ENCODE peak calls at places on chromosome 18, in five cellular contexts. U, I, N, S and Q are unnamed samples.

GRCh38 chr18:1011342-1011741 is 106.7 kb downstream of the ADCYAP1 start:
- DNase-seq in U (no peak), I (no peak), N (no peak), S (no peak), Q (no peak)

GRCh38 chr18:57705861-57706590 is 84.4 kb upstream of the NARS1 start:
- DNase-seq in U (no peak), I (no peak), N (no peak), S (no peak), Q (no peak)

GRCh38 chr18:37541517-37541916 is 24.1 kb downstream of the CELF4 start:
- DNase-seq in U (no peak), I (no peak), N (no peak), S (no peak), Q (no peak)

GRCh38 chr18:9849407-9849961 is 36.3 kb upstream of the TXNDC2 start:
- DNase-seq in U (no peak), I (no peak), N (peak; percentile 59), S (no peak), Q (no peak)

GRCh38 chr18:37548679-37549289 is 16.8 kb downstream of the CELF4 start:
- DNase-seq in U (peak; percentile 83), I (no peak), N (no peak), S (no peak), Q (no peak)

GRCh38 chr18:12233378-12233777 is 20.8 kb upstream of the CIDEA start:
- DNase-seq in U (no peak), I (no peak), N (peak; percentile 19), S (no peak), Q (no peak)

GRCh38 chr18:70322928-70323327 is 34.1 kb downstream of the SOCS6 start:
- DNase-seq in U (no peak), I (peak; percentile 54), N (no peak), S (no peak), Q (no peak)

GRCh38 chr18:48167901-48168300 is 237.4 kb upstream of the SMAD2 start:
- DNase-seq in U (no peak), I (peak; percentile 85), N (no peak), S (no peak), Q (no peak)

GRCh38 chr18:48929951-48930713 is 20.6 kb downstream of the SMAD7 start:
- DNase-seq in U (peak; percentile 81), I (peak; percentile 99), N (no peak), S (no peak), Q (no peak)

GRCh38 chr18:62771494-62771893 is 56.2 kb downstream of the PHLPP1 start:
- DNase-seq in U (no peak), I (no peak), N (no peak), S (no peak), Q (no peak)

GRCh38 chr18:11767935-11768334 is 78.9 kb downstream of the GNAL start:
- DNase-seq in U (no peak), I (no peak), N (no peak), S (no peak), Q (no peak)

GRCh38 chr18:42192251-42193248 is 237.5 kb downstream of the PIK3C3 start:
- DNase-seq in U (peak; percentile 30), I (peak; percentile 85), N (no peak), S (no peak), Q (no peak)

GRCh38 chr18:49784427-49785185 is 28.7 kb downstream of the ACAA2 start:
- DNase-seq in U (no peak), I (no peak), N (no peak), S (no peak), Q (no peak)

GRCh38 chr18:61727241-61727640 is 165.6 kb downstream of the RNF152 start:
- DNase-seq in U (no peak), I (no peak), N (no peak), S (no peak), Q (no peak)

GRCh38 chr18:25180974-25181373 is 171.0 kb downstream of the ZNF521 start:
- DNase-seq in U (no peak), I (no peak), N (no peak), S (no peak), Q (no peak)

GRCh38 chr18:75364512-75364911 is 63.0 kb downstream of the SMIM21 start:
- DNase-seq in U (no peak), I (no peak), N (no peak), S (no peak), Q (no peak)

GRCh38 chr18:23220355-23220754 is 85.1 kb downstream of the CABLES1 start:
- DNase-seq in U (no peak), I (no peak), N (no peak), S (no peak), Q (no peak)

GRCh38 chr18:10900435-10900834 is 248.9 kb downstream of the PIEZO2 start:
- DNase-seq in U (no peak), I (peak; percentile 77), N (no peak), S (no peak), Q (no peak)

GRCh38 chr18:7608798-7609197 is 41.7 kb downstream of the PTPRM start:
- DNase-seq in U (no peak), I (no peak), N (no peak), S (no peak), Q (no peak)

GRCh38 chr18:7607535-7608173 is 40.5 kb downstream of the PTPRM start:
- DNase-seq in U (no peak), I (no peak), N (no peak), S (no peak), Q (no peak)

GRCh38 chr18:7608174-7608550 is 41.0 kb downstream of the PTPRM start:
- DNase-seq in U (no peak), I (no peak), N (no peak), S (no peak), Q (no peak)

GRCh38 chr18:7603259-7604000 is 36.3 kb downstream of the PTPRM start:
- DNase-seq in U (no peak), I (no peak), N (no peak), S (no peak), Q (no peak)

DNA sequence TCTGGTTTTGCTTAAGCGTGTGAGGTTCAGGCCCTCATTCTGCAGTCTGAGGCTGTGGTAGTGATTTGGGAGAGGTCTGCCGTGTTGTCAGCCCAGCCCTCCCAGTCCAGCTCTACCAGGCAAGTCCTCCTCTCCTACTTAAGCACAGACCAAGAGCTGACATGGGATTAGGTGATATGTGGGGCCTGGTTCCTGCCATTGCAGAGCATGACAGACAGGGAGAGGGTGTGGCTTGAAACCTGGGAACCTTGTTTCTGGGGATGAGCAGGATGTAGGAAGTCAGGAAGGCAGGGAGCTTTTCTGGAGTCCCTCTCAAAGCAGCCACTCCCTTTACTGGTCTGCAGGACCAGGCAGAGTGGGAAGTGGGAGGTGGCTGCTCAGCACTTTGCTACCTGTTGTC is 38.6 kb downstream of the PTPRM start:
- DNase-seq in U (no peak), I (no peak), N (no peak), S (no peak), Q (no peak)
- TF ChIP-seq MAX in U (no peak), I (no peak), N (no peak), S (no peak), Q (no peak)

GRCh38 chr18:7662866-7663265 is 95.8 kb downstream of the PTPRM start:
- DNase-seq in U (no peak), I (no peak), N (no peak), S (no peak), Q (no peak)
- TF ChIP-seq YY1 in U (no peak), I (no peak), N (no peak), S (no peak), Q (no peak)

DNA sequence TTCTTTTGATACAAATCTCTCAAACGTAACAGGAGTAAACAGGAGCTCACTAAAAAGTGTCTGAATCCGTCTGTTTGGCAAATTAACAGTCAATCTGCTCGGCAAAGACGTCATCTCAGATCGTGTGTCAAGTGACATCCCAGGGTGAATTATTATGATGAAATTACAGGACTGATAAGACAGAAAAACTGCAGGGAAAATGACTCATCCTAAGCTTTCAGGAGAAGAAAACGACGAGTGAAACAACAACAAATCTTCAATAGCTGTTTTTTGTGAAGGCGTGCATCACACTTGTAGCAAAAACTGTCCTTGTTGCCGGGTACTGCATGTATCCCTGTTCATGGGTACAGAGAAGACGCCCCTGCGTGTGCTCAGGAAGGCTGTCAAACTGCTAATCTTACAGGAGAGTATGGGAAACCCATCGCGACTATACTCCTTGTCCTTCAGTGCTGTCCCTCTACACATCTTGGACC is 24.9 kb downstream of the EPB41L3 start:
- DNase-seq in U (no peak), I (no peak), N (no peak), S (no peak), Q (no peak)
- TF ChIP-seq EP300 in U (no peak), I (no peak), N (no peak), S (no peak), Q (no peak)

DNA sequence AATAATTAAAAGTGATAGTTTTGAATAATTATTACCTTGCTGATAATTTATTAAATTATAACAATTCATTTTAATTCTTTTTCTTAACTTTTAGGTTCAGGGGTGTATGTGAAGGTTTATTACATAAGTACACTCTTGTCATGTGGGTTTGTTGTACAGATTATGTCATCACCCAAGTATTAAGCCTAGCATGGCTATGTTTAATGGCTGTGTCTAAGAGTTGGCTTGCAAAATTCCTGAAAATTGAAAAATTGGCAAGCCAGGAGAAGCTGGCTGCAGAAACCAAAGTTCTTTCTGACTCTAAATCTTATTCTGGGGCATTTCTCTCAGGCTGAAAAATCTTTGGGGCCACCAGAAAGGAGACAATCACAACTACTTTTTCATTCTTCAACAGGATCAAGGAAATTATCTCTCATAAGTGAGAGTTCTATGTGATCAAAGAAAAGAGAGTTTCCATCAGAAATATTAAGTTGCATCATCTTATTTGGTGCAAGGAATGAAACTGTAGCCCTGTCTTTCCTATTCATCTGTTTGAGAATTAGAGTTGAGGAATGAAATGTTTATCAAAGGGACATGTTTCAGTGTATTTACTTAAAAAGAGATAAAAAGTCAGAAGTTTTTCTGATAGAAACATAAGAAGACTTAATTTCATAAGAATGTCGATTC is 412.1 kb upstream of the CDH2 start:
- DNase-seq in U (no peak), I (no peak), N (no peak), S (no peak), Q (no peak)
- TF ChIP-seq MAX in U (no peak), I (no peak), N (no peak), S (no peak), Q (no peak)

DNA sequence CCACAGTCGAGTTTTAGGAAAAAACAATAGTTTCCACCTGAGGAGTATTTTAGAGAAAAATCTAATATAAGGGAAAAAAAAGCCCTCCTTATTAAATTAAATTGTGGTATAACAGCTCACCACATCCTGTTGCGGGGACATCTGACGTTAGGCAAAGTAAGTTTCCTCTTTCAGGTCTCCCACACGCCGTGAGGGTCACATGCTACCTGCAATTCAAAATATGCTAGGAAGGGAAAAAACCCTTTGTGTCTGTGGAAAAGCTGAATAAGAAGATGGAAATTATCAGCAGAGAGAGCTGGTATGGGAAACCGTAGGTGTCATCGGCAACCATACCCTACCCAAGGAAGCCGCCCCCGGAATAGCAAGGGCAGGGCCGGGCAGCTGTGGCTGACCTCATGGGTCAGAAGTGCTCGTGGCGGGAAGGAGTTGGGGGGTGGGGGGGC is 128.0 kb downstream of the NFATC1 start:
- DNase-seq in U (no peak), I (no peak), N (no peak), S (peak; percentile 49), Q (no peak)
- TF ChIP-seq YY1 in U (no peak), I (no peak), N (no peak), S (no peak), Q (no peak)

GRCh38 chr18:36114251-36114650 is 14.9 kb downstream of the SLC39A6 start:
- DNase-seq in U (no peak), I (no peak), N (no peak), S (no peak), Q (no peak)
- TF ChIP-seq EP300 in U (no peak), I (no peak), N (no peak), S (no peak), Q (no peak)